ENCODE peak calls at places on chromosomes 6 and 20, in four cellular contexts. Q is HCT116, I is Peyer's patch, Y is lower lobe of right lung. X is an unnamed sample.

GRCh38 chr20:46690219-46691111 is 1.2 kb upstream of the TP53RK start:
- DNase-seq in Q (no peak), I (no peak), Y (no peak), X (no peak)

GRCh38 chr20:59025511-59025910 is 6.3 kb downstream of the TUBB1 start:
- DNase-seq in Q (no peak), I (no peak), Y (no peak), X (no peak)

GRCh38 chr20:63697357-63697867 is 960 bp downstream of the TNFRSF6B start:
- DNase-seq in Q (no peak), I (no peak), Y (peak), X (no peak)

GRCh38 chr20:22312744-22313346 is 271.5 kb downstream of the FOXA2 start:
- DNase-seq in Q (peak), I (no peak), Y (no peak), X (no peak)

GRCh38 chr20:1526310-1526709 is 31.2 kb downstream of the SIRPD start:
- DNase-seq in Q (no peak), I (no peak), Y (no peak), X (no peak)

GRCh38 chr20:952196-952795 is 36.2 kb upstream of the ANGPT4 start:
- DNase-seq in Q (no peak), I (no peak), Y (no peak), X (no peak)

GRCh38 chr6:140464720-140465119 is 1090.3 kb upstream of the CITED2 start:
- DNase-seq in Q (no peak), I (no peak), Y (no peak), X (no peak)

GRCh38 chr6:92559002-92559401 is 860.4 kb downstream of the EPHA7 start:
- DNase-seq in Q (no peak), I (no peak), Y (no peak), X (no peak)

GRCh38 chr6:145891126-145891525 is 73.0 kb downstream of the SHPRH start:
- DNase-seq in Q (no peak), I (no peak), Y (no peak), X (no peak)

GRCh38 chr6:145669627-145670034 is 65.7 kb downstream of the EPM2A start:
- DNase-seq in Q (no peak), I (no peak), Y (no peak), X (no peak)

GRCh38 chr6:137904822-137905617 is 38.0 kb downstream of the TNFAIP3 start:
- DNase-seq in Q (no peak), I (peak), Y (peak), X (no peak)

GRCh38 chr6:151436300-151436699 is 15.6 kb downstream of the RMND1 start:
- DNase-seq in Q (no peak), I (no peak), Y (no peak), X (no peak)

GRCh38 chr20:23668477-23668951 is 20.3 kb downstream of the CST4 start:
- DNase-seq in Q (peak), I (no peak), Y (no peak), X (no peak)

GRCh38 chr20:56003111-56003800 is 2.1 kb downstream of the CBLN4 start:
- DNase-seq in Q (no peak), I (no peak), Y (no peak), X (no peak)

GRCh38 chr6:39273394-39273793 is 40.8 kb downstream of the KCNK17 start:
- DNase-seq in Q (no peak), I (no peak), Y (no peak), X (no peak)

GRCh38 chr6:165704001-165704748 is 41.1 kb upstream of the PDE10A start:
- DNase-seq in Q (no peak), I (no peak), Y (no peak), X (no peak)

GRCh38 chr6:42093582-42094329 is 43.4 kb downstream of the TAF8 start:
- DNase-seq in Q (no peak), I (no peak), Y (no peak), X (no peak)

GRCh38 chr6:136226027-136226673 is 24.0 kb downstream of the MTFR2 start:
- DNase-seq in Q (peak), I (peak), Y (peak), X (no peak)

GRCh38 chr6:3789018-3789895 is 37.7 kb upstream of the PXDC1 start:
- DNase-seq in Q (no peak), I (no peak), Y (no peak), X (no peak)

GRCh38 chr20:38970302-38970701 is 8.2 kb downstream of the DHX35 start:
- DNase-seq in Q (no peak), I (no peak), Y (no peak), X (peak)

GRCh38 chr20:41233976-41234514 is 83.5 kb downstream of the ZHX3 start:
- DNase-seq in Q (no peak), I (no peak), Y (no peak), X (no peak)
- H3K27ac ChIP-seq in Q (no peak), I (peak), Y (peak), X (peak)

GRCh38 chr6:7644394-7644793 is 54.4 kb downstream of the SNRNP48 start:
- DNase-seq in Q (no peak), I (no peak), Y (no peak), X (peak)

GRCh38 chr6:7636151-7636550 is 46.2 kb downstream of the SNRNP48 start:
- DNase-seq in Q (no peak), I (no peak), Y (no peak), X (no peak)

GRCh38 chr6:7639427-7639826 is 49.4 kb downstream of the SNRNP48 start:
- DNase-seq in Q (no peak), I (no peak), Y (no peak), X (no peak)

GRCh38 chr6:7642784-7643183 is 52.8 kb downstream of the SNRNP48 start:
- DNase-seq in Q (no peak), I (no peak), Y (no peak), X (no peak)

DNA sequence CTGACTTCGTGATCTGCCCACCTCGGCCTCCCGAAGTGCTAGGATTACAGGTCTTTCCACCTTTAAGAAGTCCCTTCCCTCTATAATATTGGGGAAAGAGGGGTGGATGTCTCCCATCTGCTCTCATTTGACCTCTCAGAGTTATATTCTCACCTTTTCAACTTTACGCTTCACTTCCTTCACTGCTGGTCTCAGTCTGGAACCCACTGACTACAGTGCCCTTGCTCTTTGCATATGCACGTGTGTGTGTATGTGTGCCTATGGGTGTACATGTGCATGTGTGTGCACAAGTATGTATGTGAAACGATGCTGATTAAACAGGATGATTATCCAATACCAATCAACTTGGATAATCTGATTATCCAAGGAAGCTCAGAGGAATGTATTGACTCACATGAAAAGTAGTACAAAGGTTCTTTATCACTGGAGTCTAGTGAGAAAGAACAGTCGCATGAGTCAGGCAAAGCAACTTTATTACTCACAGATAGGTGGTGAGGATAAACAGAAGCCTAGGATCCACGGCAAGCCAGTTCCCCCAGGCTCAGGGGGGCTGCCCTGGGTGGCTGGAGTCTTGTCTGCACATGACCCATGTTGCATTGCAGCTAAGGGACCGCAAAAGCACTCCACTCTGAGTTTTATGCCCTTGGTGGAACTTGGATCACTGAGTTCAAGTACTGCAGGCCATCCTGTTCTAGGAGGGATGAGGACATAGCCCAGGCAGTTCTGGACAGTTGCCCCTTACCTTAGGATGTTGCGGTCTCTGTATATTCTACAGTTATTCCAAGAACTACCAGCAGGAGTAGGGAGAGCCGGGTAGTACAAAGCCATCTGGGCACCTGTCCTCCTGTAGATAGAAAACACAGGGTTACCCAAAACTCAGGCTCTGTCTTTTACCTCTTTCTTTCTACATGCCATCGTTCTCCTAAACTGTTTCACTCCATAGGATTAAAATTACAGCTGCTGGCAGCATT is 50.9 kb downstream of the SNRNP48 start:
- DNase-seq in Q (peak), I (no peak), Y (no peak), X (peak)
- H3K27ac ChIP-seq in Q (no peak), I (peak), Y (no peak), X (peak)

GRCh38 chr6:163710552-163710951 is 296.0 kb downstream of the QKI start:
- DNase-seq in Q (no peak), I (no peak), Y (no peak), X (no peak)
- H3K27ac ChIP-seq in Q (no peak), I (peak), Y (peak), X (no peak)

GRCh38 chr6:40287296-40287820 is 299.8 kb downstream of the LRFN2 start:
- DNase-seq in Q (no peak), I (no peak), Y (no peak), X (no peak)

GRCh38 chr6:40288919-40289318 is 298.2 kb downstream of the LRFN2 start:
- DNase-seq in Q (no peak), I (no peak), Y (no peak), X (no peak)

GRCh38 chr6:40285535-40285934 is 301.6 kb downstream of the LRFN2 start:
- DNase-seq in Q (no peak), I (no peak), Y (no peak), X (no peak)

GRCh38 chr6:40286721-40287120 is 300.4 kb downstream of the LRFN2 start:
- DNase-seq in Q (no peak), I (no peak), Y (no peak), X (no peak)

GRCh38 chr6:40286027-40286426 is 301.1 kb downstream of the LRFN2 start:
- DNase-seq in Q (no peak), I (no peak), Y (no peak), X (no peak)
- H3K27ac ChIP-seq in Q (no peak), I (no peak), Y (no peak), X (no peak)

GRCh38 chr6:37442416-37443218 is 9.6 kb downstream of the CMTR1 start:
- DNase-seq in Q (no peak), I (no peak), Y (no peak), X (no peak)
- H3K27ac ChIP-seq in Q (no peak), I (peak), Y (peak), X (no peak)

GRCh38 chr6:24981385-24981758 is 45.6 kb upstream of the RIPOR2 start:
- DNase-seq in Q (no peak), I (no peak), Y (no peak), X (no peak)
- H3K27ac ChIP-seq in Q (no peak), I (no peak), Y (peak), X (no peak)

DNA sequence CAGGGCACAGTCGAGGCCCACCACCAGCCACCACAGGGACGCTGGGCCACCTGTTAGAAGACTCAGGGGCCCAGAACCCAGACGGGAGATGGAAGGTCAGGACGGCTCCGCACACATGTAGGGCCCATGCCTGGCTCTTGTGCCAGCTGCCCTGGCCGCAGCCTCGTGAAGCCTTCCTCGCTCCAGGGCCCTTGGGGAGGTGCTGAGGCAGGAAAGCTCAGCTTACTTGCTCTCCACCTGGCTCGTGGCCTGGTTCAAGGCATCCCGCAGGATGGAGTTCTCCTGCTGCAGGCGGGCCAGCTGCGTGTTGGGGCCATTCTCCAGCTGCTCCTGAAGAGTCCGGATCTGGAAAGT is 46.7 kb downstream of the RRBP1 start:
- DNase-seq in Q (no peak), I (no peak), Y (no peak), X (no peak)
- H3K27ac ChIP-seq in Q (no peak), I (peak), Y (peak), X (no peak)

GRCh38 chr6:34359438-34360158 is 32.9 kb downstream of the NUDT3 start:
- DNase-seq in Q (no peak), I (no peak), Y (no peak), X (no peak)
- H3K27ac ChIP-seq in Q (no peak), I (no peak), Y (no peak), X (no peak)

X was measured in epithelial cell of prostate.